ENCODE peak calls at places on chromosomes 13 and 19, in eight cellular contexts. L is cardiac muscle cell, O is body of pancreas, E is IMR-90, Z is prostate gland, R is astrocyte, Y is Karpas-422, U is tibial nerve. I is an unnamed sample. For H3K36me3 and H3K4me1, the result is how much of the 10 kb centered on the place peaks cover.

GRCh38 chr19:13493516-13494310 is 12.6 kb downstream of the CACNA1A start:
- DNase-seq in L (no peak), O (no peak), E (peak), Z (no peak), R (no peak), Y (no peak), U (no peak), I (no peak)

GRCh38 chr13:23384111-23384510 is 49.4 kb downstream of the SACS start:
- DNase-seq in L (no peak), O (no peak), E (peak), Z (no peak), R (peak), Y (peak), U (no peak), I (no peak)

GRCh38 chr13:77184455-77184854 is 142.4 kb downstream of the MYCBP2 start:
- DNase-seq in L (no peak), O (no peak), E (no peak), Z (no peak), R (no peak), Y (no peak), U (no peak), I (no peak)

GRCh38 chr13:84491952-84492351 is 609.7 kb upstream of the SLITRK1 start:
- DNase-seq in L (no peak), O (no peak), E (no peak), Z (no peak), R (no peak), Y (no peak), U (no peak), I (no peak)

GRCh38 chr19:27872370-27872769 is 1340.6 kb downstream of the UQCRFS1 start:
- DNase-seq in L (no peak), O (no peak), E (no peak), Z (no peak), R (no peak), Y (no peak), U (no peak), I (no peak)

GRCh38 chr13:61170791-61171330 is 244.8 kb downstream of the PCDH20 start:
- DNase-seq in L (no peak), O (no peak), E (no peak), Z (no peak), R (no peak), Y (no peak), U (no peak), I (no peak)

GRCh38 chr13:25752957-25753540 is 298.8 kb downstream of the SHISA2 start:
- DNase-seq in L (no peak), O (peak), E (peak), Z (no peak), R (peak), Y (no peak), U (peak), I (no peak)

GRCh38 chr19:18063463-18063862 is 23.3 kb downstream of the IL12RB1 start:
- DNase-seq in L (peak), O (no peak), E (no peak), Z (no peak), R (no peak), Y (peak), U (no peak), I (peak)

GRCh38 chr13:36275190-36276002 is 22.2 kb downstream of the CCDC169 start:
- DNase-seq in L (peak), O (peak), E (peak), Z (peak), R (peak), Y (peak), U (peak), I (peak)

GRCh38 chr19:46784262-46785053 is 3.9 kb downstream of the SLC1A5 start:
- DNase-seq in L (peak), O (peak), E (peak), Z (peak), R (peak), Y (peak), U (peak), I (no peak)

GRCh38 chr19:40798223-40798996 is 581 bp upstream of the EGLN2 start:
- DNase-seq in L (peak), O (peak), E (peak), Z (peak), R (peak), Y (peak), U (peak), I (peak)

GRCh38 chr13:101157261-101157660 is 259.0 kb downstream of the NALCN start:
- DNase-seq in L (no peak), O (no peak), E (no peak), Z (no peak), R (peak), Y (no peak), U (no peak), I (no peak)

GRCh38 chr13:112744306-112745021 is 54.6 kb downstream of the ATP11A start:
- DNase-seq in L (peak), O (no peak), E (peak), Z (no peak), R (peak), Y (no peak), U (no peak), I (no peak)

GRCh38 chr13:66714795-66715194 is 515.3 kb downstream of the PCDH9 start:
- DNase-seq in L (no peak), O (no peak), E (no peak), Z (no peak), R (no peak), Y (no peak), U (no peak), I (no peak)

GRCh38 chr19:47713046-47714021 is at the start of gene EHD2:
- DNase-seq in L (peak), O (peak), E (peak), Z (peak), R (peak), Y (peak), U (peak), I (no peak)

GRCh38 chr19:17553256-17553655 is 2.2 kb upstream of the COLGALT1 start:
- DNase-seq in L (no peak), O (peak), E (peak), Z (peak), R (peak), Y (no peak), U (peak), I (no peak)

GRCh38 chr19:43527860-43528622 is 1.0 kb upstream of the ETHE1 start:
- DNase-seq in L (no peak), O (peak), E (no peak), Z (no peak), R (no peak), Y (peak), U (peak), I (no peak)

GRCh38 chr19:56611288-56611687 is 16.2 kb downstream of the ZNF71 start:
- DNase-seq in L (no peak), O (no peak), E (no peak), Z (no peak), R (no peak), Y (no peak), U (no peak), I (no peak)

GRCh38 chr13:23921451-23921888 is 24.2 kb upstream of the C1QTNF9B start:
- DNase-seq in L (peak), O (no peak), E (peak), Z (peak), R (peak), Y (peak), U (peak), I (peak)

GRCh38 chr19:2888739-2889224 is 11.9 kb upstream of the ZNF57 start:
- DNase-seq in L (no peak), O (peak), E (no peak), Z (no peak), R (no peak), Y (no peak), U (no peak), I (peak)

GRCh38 chr13:99653526-99653925 is 152.3 kb downstream of the TM9SF2 start:
- DNase-seq in L (no peak), O (no peak), E (no peak), Z (no peak), R (no peak), Y (no peak), U (no peak), I (no peak)

GRCh38 chr13:24563087-24563486 is 50.5 kb upstream of the PARP4 start:
- DNase-seq in L (no peak), O (no peak), E (no peak), Z (no peak), R (no peak), Y (no peak), U (no peak), I (no peak)

GRCh38 chr13:105414639-105415038 is 1120.8 kb downstream of the EFNB2 start:
- DNase-seq in L (no peak), O (no peak), E (no peak), Z (no peak), R (no peak), Y (no peak), U (no peak), I (no peak)

GRCh38 chr19:46753420-46754155 is 7.3 kb upstream of the STRN4 start:
- DNase-seq in L (peak), O (peak), E (no peak), Z (peak), R (no peak), Y (peak), U (peak), I (no peak)

GRCh38 chr19:6032827-6033226 is 54.9 kb upstream of the RANBP3 start:
- DNase-seq in L (no peak), O (no peak), E (no peak), Z (no peak), R (no peak), Y (no peak), U (no peak), I (no peak)

GRCh38 chr19:48636859-48637448 is at the start of gene DBP:
- DNase-seq in L (peak), O (peak), E (no peak), Z (no peak), R (no peak), Y (no peak), U (no peak), I (no peak)

GRCh38 chr19:1929051-1929742 is 11.8 kb upstream of the CSNK1G2 start:
- DNase-seq in L (peak), O (peak), E (peak), Z (peak), R (peak), Y (peak), U (peak), I (peak)

GRCh38 chr13:69524459-69525155 is 583.0 kb upstream of the ATXN8OS start:
- DNase-seq in L (no peak), O (no peak), E (no peak), Z (no peak), R (no peak), Y (peak), U (no peak), I (no peak)

GRCh38 chr13:112104873-112105234 is 37.9 kb downstream of the SOX1 start:
- DNase-seq in L (no peak), O (no peak), E (no peak), Z (no peak), R (no peak), Y (no peak), U (no peak), I (no peak)

GRCh38 chr13:38685974-38686571 is 804 bp upstream of the FREM2 start:
- DNase-seq in L (peak), O (no peak), E (no peak), Z (no peak), R (peak), Y (no peak), U (no peak), I (peak)

GRCh38 chr19:51783373-51783772 is 11.6 kb upstream of the FPR3 start:
- DNase-seq in L (no peak), O (no peak), E (no peak), Z (no peak), R (no peak), Y (peak), U (no peak), I (no peak)

GRCh38 chr13:26660185-26660584 is 100.4 kb downstream of the GPR12 start:
- DNase-seq in L (no peak), O (no peak), E (no peak), Z (no peak), R (no peak), Y (no peak), U (no peak), I (no peak)

GRCh38 chr13:101109005-101109404 is 307.3 kb downstream of the NALCN start:
- DNase-seq in L (no peak), O (no peak), E (no peak), Z (no peak), R (no peak), Y (no peak), U (no peak), I (no peak)

GRCh38 chr19:33210266-33210940 is 15.2 kb downstream of the SLC7A10 start:
- DNase-seq in L (no peak), O (no peak), E (no peak), Z (no peak), R (no peak), Y (no peak), U (no peak), I (no peak)

GRCh38 chr19:33207903-33208302 is 13.8 kb downstream of the LRP3 start:
- DNase-seq in L (no peak), O (no peak), E (no peak), Z (no peak), R (no peak), Y (no peak), U (no peak), I (no peak)

GRCh38 chr19:33208371-33208770 is 14.2 kb downstream of the LRP3 start:
- DNase-seq in L (no peak), O (no peak), E (no peak), Z (no peak), R (no peak), Y (no peak), U (no peak), I (no peak)

GRCh38 chr19:33208904-33209843 is 15.0 kb downstream of the LRP3 start:
- DNase-seq in L (no peak), O (no peak), E (no peak), Z (no peak), R (no peak), Y (no peak), U (no peak), I (no peak)

GRCh38 chr19:33209844-33210230 is 15.7 kb downstream of the LRP3 start:
- DNase-seq in L (no peak), O (no peak), E (no peak), Z (no peak), R (no peak), Y (no peak), U (no peak), I (no peak)
- H3K36me3 ChIP-seq in L (under half), O (under half), E (under half), Z (under half), R (under half), Y (under half), U (under half), I (under half)

GRCh38 chr13:103243495-103243894 is 177.3 kb upstream of the SLC10A2 start:
- DNase-seq in L (no peak), O (no peak), E (no peak), Z (no peak), R (no peak), Y (no peak), U (no peak), I (no peak)

GRCh38 chr13:103250071-103250470 is 183.9 kb upstream of the SLC10A2 start:
- DNase-seq in L (no peak), O (no peak), E (no peak), Z (no peak), R (no peak), Y (no peak), U (no peak), I (no peak)

GRCh38 chr13:103246581-103247200 is 180.5 kb upstream of the SLC10A2 start:
- DNase-seq in L (peak), O (no peak), E (no peak), Z (no peak), R (no peak), Y (no peak), U (no peak), I (no peak)
- H3K4me1 ChIP-seq in L (under half), O (under half), E (under half), Z (under half), R (under half), Y (under half), U (under half), I (under half)

DNA sequence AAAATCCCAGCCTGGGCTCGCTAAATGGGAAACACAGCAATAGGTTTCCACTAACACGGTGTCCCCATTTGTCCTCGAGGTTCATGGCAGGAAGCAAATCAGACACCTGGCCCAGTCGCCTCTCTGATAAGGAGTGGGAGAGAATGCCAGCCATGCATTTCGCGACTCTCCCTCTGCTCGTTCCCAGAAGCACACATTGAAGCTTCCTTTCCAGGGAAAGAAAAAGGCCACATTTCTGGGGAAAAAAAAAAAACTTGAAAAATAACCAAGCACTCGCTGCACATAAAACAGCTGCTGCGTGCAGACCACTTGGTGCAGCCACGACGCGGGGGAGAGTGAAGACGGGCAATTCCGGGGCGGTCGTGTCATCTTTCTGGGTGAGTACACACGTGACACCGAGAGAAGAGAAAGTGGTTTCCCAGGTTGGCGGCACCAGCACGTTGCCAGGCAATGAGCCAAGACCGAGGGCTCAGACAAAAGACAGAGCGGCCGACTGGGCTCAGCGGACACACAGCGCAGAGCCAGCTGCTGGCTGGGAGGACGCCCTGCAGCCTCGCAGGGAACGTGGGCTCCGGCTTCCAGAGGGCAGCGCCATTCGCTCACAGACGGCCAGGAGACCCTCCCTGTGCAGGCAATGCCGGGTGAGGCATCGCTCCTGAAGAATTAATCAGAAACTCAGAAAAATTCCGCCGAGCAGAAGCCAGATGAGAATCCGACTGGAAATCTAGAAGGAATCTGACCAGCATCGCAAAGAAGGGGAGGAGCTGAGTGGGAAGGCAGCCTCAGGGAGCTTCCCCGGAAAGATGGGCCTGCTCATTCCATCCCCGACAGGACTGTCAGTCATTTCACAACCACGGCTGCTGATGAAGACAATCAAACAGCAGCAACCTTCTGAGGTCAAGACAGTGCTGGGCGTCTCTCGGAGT is 83.2 kb upstream of the IRS2 start:
- DNase-seq in L (no peak), O (peak), E (peak), Z (peak), R (peak), Y (no peak), U (no peak), I (no peak)
- H3K4me3 ChIP-seq in L (no peak), O (no peak), E (peak), Z (peak), R (peak), Y (no peak), U (peak), I (no peak)

DNA sequence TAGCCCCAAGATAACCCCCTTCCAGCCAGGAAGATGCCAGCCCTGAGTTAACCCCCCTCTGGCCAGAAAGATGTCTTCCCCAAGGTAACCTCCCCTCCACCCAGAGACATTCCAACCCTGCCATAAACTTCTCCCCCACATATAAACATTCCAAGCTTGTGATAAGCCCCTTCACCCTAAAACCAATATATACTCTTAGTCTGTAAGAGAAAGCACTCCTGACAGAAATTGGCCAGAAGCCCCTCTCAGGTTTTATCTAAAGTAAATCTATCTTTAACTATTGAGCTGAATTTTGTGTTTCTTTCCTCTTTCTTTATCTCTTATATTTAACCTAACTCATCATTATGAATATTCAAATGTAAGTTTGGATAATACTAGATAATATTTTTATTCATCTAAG is 1775.8 kb upstream of the MIR17HG start:
- DNase-seq in L (no peak), O (no peak), E (no peak), Z (no peak), R (no peak), Y (no peak), U (no peak), I (no peak)
- H3K36me3 ChIP-seq in L (under half), O (under half), E (under half), Z (under half), R (under half), Y (under half), U (under half), I (under half)

GRCh38 chr13:97340399-97340798 is 93.6 kb upstream of the RAP2A start:
- DNase-seq in L (no peak), O (no peak), E (no peak), Z (no peak), R (no peak), Y (no peak), U (no peak), I (no peak)
- H3K4me1 ChIP-seq in L (under half), O (half or more), E (under half), Z (under half), R (under half), Y (under half), U (half or more), I (under half)

GRCh38 chr19:16327131-16327450 is 2.5 kb downstream of the KLF2 start:
- DNase-seq in L (no peak), O (no peak), E (no peak), Z (no peak), R (no peak), Y (no peak), U (no peak), I (no peak)

GRCh38 chr19:16327501-16327900 is 2.9 kb downstream of the KLF2 start:
- DNase-seq in L (no peak), O (no peak), E (no peak), Z (no peak), R (no peak), Y (peak), U (no peak), I (no peak)

GRCh38 chr19:16328824-16329482 is 4.3 kb downstream of the KLF2 start:
- DNase-seq in L (no peak), O (no peak), E (peak), Z (no peak), R (no peak), Y (no peak), U (no peak), I (no peak)

GRCh38 chr19:16326401-16327130 is 1.9 kb downstream of the KLF2 start:
- DNase-seq in L (no peak), O (no peak), E (no peak), Z (no peak), R (no peak), Y (peak), U (no peak), I (no peak)

DNA sequence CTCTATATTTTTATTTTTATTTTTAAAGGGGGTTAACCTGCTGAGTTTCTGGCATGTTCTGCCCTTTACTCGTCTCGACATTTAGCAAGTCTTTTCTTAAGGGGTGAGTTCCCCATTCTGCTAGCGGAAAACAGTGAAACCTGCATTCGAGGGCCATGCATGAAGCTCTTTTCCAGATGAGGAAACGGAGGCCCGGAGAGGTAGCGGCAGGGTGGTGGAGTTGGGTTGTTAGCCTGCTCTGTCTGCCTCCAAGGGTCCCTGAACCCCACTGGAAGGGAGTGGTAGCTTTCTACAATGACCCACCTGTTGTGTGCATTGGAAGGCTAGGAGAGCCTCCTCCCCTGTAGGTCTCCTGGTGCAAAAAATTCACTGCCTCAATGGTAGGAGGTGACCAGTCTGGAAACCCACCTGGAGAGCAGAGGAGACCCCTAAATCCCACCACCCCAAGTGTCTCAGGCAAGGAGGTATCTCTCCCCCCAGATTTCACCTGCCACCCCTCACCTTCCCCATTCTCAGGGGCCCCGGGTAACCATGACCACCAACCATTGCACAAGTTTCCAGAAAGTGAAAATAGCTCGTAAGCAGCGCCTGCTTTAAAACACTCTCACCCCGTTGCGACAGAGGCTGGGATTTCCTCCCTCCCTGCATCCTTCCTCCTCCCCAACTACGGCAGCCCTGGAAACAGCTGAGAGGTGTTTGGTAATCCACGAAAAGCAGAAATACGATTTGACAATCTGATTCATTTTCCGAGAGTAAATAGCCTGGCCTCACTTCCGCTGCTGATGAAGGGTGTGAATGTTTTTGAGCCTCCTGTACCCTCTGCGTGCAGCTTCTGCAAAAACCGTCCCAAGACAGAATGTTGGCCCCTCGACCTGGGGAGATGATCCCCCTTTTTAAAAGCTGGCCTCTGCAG is 3.5 kb downstream of the KLF2 start:
- DNase-seq in L (no peak), O (peak), E (peak), Z (peak), R (no peak), Y (peak), U (peak), I (no peak)
- H3K4me3 ChIP-seq in L (no peak), O (no peak), E (no peak), Z (peak), R (no peak), Y (peak), U (peak), I (no peak)

GRCh38 chr13:21015284-21015683 is 46.1 kb downstream of the LATS2 start:
- DNase-seq in L (no peak), O (no peak), E (peak), Z (no peak), R (peak), Y (no peak), U (no peak), I (no peak)
- H3K36me3 ChIP-seq in L (under half), O (under half), E (under half), Z (under half), R (under half), Y (under half), U (under half), I (under half)

I was measured in NT2/D1.